ENCODE peak calls at places on chromosomes 16 and 17, in six cellular contexts. U is CD4-positive, alpha-beta memory T cell; N is endodermal cell; L is heart right ventricle; I is OCI-LY7; V is BE2C. S is an unnamed sample. For H3K9me3, the result is how much of the 10 kb centered on the place peaks cover.

GRCh38 chr17:38357488-38358123 is 6.0 kb downstream of the SOCS7 start:
- DNase-seq in U (no peak), N (no peak), V (no peak), L (no peak), I (no peak), S (no peak)

GRCh38 chr16:57607676-57608461 is 20.6 kb upstream of the ADGRG1 start:
- DNase-seq in N (peak), I (no peak), U (no peak), V (no peak), L (no peak), S (peak)

GRCh38 chr17:38454528-38454927 is 26.3 kb downstream of the ARHGAP23 start:
- DNase-seq in V (peak), U (no peak), L (peak), N (no peak), I (no peak), S (peak)

GRCh38 chr16:56988161-56988947 is 1.0 kb upstream of the NLRC5 start:
- DNase-seq in V (no peak), I (no peak), N (no peak), U (no peak), L (no peak), S (no peak)

GRCh38 chr17:732788-733720 is 658 bp downstream of the TLCD3A start:
- DNase-seq in L (no peak), U (no peak), N (peak), V (peak), I (peak), S (peak)

GRCh38 chr17:4959261-4959965 is 8.2 kb downstream of the SPAG7 start:
- DNase-seq in L (no peak), V (no peak), U (no peak), I (no peak), N (peak), S (no peak)

GRCh38 chr17:38914741-38915638 is 10.4 kb upstream of the LASP1NB start:
- DNase-seq in L (no peak), N (peak), U (no peak), V (peak), I (no peak), S (peak)

GRCh38 chr17:38916771-38917170 is 8.6 kb upstream of the LASP1NB start:
- DNase-seq in U (no peak), N (no peak), L (no peak), V (no peak), I (no peak), S (no peak)

GRCh38 chr16:74874912-74875311 is 100.3 kb upstream of the FA2H start:
- DNase-seq in I (no peak), L (peak), U (no peak), N (no peak), V (no peak), S (peak)

GRCh38 chr17:35709874-35710273 is 21.6 kb upstream of the RASL10B start:
- DNase-seq in L (no peak), V (no peak), N (no peak), U (no peak), I (no peak), S (no peak)

GRCh38 chr16:88578446-88579313 is 8.5 kb downstream of the ZC3H18 start:
- DNase-seq in L (no peak), N (no peak), I (no peak), U (no peak), V (no peak), S (no peak)

GRCh38 chr16:2088759-2089358 is 41.1 kb downstream of the TSC2 start:
- DNase-seq in N (no peak), I (no peak), U (no peak), L (no peak), V (no peak), S (no peak)

GRCh38 chr17:37766951-37767350 is 22.1 kb upstream of the HNF1B start:
- DNase-seq in L (no peak), V (no peak), U (no peak), I (no peak), N (no peak), S (no peak)

GRCh38 chr16:64153718-64154117 is 968.1 kb downstream of the CDH11 start:
- DNase-seq in U (no peak), N (no peak), I (no peak), V (no peak), L (no peak), S (no peak)

GRCh38 chr16:16150117-16150877 is 73.0 kb downstream of the ABCC6 start:
- DNase-seq in V (peak), U (no peak), I (no peak), N (peak), L (peak), S (peak)

GRCh38 chr17:50634123-50634914 is at the start of gene ABCC3:
- DNase-seq in I (no peak), U (no peak), N (no peak), V (peak), L (no peak), S (peak)

GRCh38 chr16:15672514-15673167 is 22.6 kb downstream of the NDE1 start:
- DNase-seq in L (peak), I (no peak), U (peak), V (no peak), N (no peak), S (peak)

GRCh38 chr17:17900615-17901520 is 64.1 kb upstream of the SREBF1 start:
- DNase-seq in I (no peak), U (no peak), N (peak), V (peak), L (peak), S (peak)

GRCh38 chr17:51641999-51642398 is 381.7 kb downstream of the UTP18 start:
- DNase-seq in V (no peak), L (no peak), I (no peak), U (no peak), N (no peak), S (no peak)

GRCh38 chr17:60231691-60232090 is 81.9 kb downstream of the CA4 start:
- DNase-seq in L (no peak), U (no peak), N (no peak), V (no peak), I (no peak), S (no peak)

GRCh38 chr16:57997528-57998265 is 2.8 kb downstream of the ZNF319 start:
- DNase-seq in U (no peak), N (peak), L (no peak), V (peak), I (no peak), S (no peak)

GRCh38 chr16:56354746-56355145 is 70.6 kb downstream of the AMFR start:
- DNase-seq in V (no peak), L (no peak), U (no peak), I (no peak), N (peak), S (peak)

GRCh38 chr17:59399914-59400313 is 68.5 kb downstream of the YPEL2 start:
- DNase-seq in U (no peak), V (no peak), L (no peak), N (no peak), I (no peak), S (no peak)

GRCh38 chr17:71287246-71287828 is 833.5 kb upstream of the SOX9 start:
- DNase-seq in N (peak), V (no peak), L (no peak), U (no peak), I (no peak), S (no peak)

GRCh38 chr17:76250141-76250540 is 9.8 kb upstream of the RNF157 start:
- DNase-seq in L (no peak), V (no peak), I (no peak), U (no peak), N (peak), S (no peak)

GRCh38 chr17:34382586-34383224 is 19.7 kb upstream of the CCL1 start:
- DNase-seq in I (peak), N (peak), L (no peak), U (no peak), V (no peak), S (no peak)

GRCh38 chr16:53754938-53755910 is 51.3 kb downstream of the FTO start:
- DNase-seq in U (no peak), L (no peak), N (no peak), V (no peak), I (no peak), S (peak)

GRCh38 chr16:49158029-49158642 is 123.5 kb downstream of the CBLN1 start:
- DNase-seq in I (peak), V (no peak), N (peak), L (peak), U (no peak), S (no peak)

GRCh38 chr17:27226611-27227234 is 67.2 kb upstream of the WSB1 start:
- DNase-seq in V (no peak), N (no peak), L (no peak), I (no peak), U (no peak), S (no peak)

GRCh38 chr16:23511731-23512130 is 1.4 kb upstream of the GGA2 start:
- DNase-seq in N (no peak), U (no peak), V (no peak), I (no peak), L (no peak), S (no peak)

GRCh38 chr17:199806-200603 is 18.6 kb upstream of the DOC2B start:
- DNase-seq in V (no peak), U (no peak), N (peak), I (no peak), L (peak), S (peak)

GRCh38 chr16:82331397-82331796 is 161.4 kb upstream of the MPHOSPH6 start:
- DNase-seq in L (no peak), N (no peak), U (no peak), V (no peak), I (no peak), S (no peak)

GRCh38 chr17:3039748-3040147 is 23.7 kb downstream of the OR1D5 start:
- DNase-seq in I (no peak), U (no peak), N (no peak), V (no peak), L (no peak), S (no peak)

GRCh38 chr17:38873646-38874380 is 4.0 kb downstream of the LASP1 start:
- DNase-seq in U (no peak), L (no peak), I (no peak), V (no peak), N (peak), S (no peak)

GRCh38 chr16:66923247-66923851 is 2.0 kb downstream of the RRAD start:
- DNase-seq in I (no peak), N (no peak), L (peak), V (peak), U (no peak), S (no peak)

GRCh38 chr17:81976332-81977210 is 858 bp upstream of the ASPSCR1 start:
- DNase-seq in N (peak), V (peak), I (peak), U (no peak), L (peak), S (peak)

GRCh38 chr16:71449020-71449419 is 7.2 kb upstream of the TLE7 start:
- DNase-seq in N (no peak), V (no peak), L (no peak), I (no peak), U (no peak), S (no peak)
- H3K9me3 ChIP-seq in N (half or more), V (under half), L (half or more), I (under half), U (under half), S (under half)

DNA sequence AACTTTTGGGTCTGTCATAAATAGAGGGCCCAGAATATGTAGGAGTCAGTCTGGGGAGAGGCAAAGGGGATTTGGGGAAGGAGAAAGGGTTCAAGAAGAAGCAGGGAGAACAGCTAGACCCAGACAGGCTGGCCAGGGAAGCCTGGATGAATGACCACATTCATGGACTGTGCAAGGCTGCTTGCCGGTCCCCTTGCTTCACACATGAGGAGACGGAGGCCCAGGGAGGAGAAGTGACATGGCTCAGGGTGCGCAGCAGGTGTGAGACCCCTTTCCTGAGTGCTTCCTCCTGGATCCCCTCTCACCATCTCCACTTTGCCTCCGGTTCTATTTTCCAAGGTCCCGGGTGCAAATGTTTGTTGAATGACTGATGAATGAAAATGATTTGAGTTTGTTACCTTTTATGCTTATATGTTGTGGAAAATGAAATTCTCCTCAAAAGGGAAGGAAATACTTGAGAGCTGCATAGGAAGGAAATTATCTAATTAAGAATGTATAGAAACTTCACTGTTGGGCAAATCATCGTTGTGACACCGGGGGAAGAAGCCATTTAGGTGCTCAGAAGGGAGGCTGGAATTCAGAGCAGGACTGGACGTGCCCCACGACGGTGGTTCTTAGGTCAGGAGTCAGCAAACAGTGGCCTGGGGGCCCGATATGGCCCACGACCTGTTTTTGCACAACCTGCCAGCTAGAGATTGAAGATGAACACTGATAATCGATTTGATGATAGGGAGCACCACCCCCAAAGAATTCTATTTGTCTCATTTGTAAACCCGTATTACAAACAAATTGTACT is 559 bp downstream of the ITGAM start:
- DNase-seq in I (no peak), N (no peak), L (no peak), U (no peak), V (no peak), S (no peak)
- H3K9me3 ChIP-seq in I (under half), N (under half), L (under half), U (under half), V (under half), S (under half)

GRCh38 chr16:3311496-3311895 is 6.2 kb downstream of the ZNF75A start:
- DNase-seq in L (no peak), N (no peak), V (no peak), U (no peak), I (no peak), S (no peak)
- H3K9me3 ChIP-seq in L (half or more), N (half or more), V (under half), U (under half), I (under half), S (under half)

GRCh38 chr16:80129791-80130190 is 411.0 kb upstream of the DYNLRB2 start:
- DNase-seq in N (peak), U (no peak), I (no peak), L (no peak), V (no peak), S (no peak)

GRCh38 chr16:80121522-80121909 is 419.3 kb upstream of the DYNLRB2 start:
- DNase-seq in U (no peak), N (no peak), L (no peak), V (no peak), I (no peak), S (no peak)

GRCh38 chr16:80123189-80123588 is 417.6 kb upstream of the DYNLRB2 start:
- DNase-seq in V (no peak), N (peak), I (no peak), U (no peak), L (no peak), S (no peak)

GRCh38 chr16:80122155-80122554 is 418.6 kb upstream of the DYNLRB2 start:
- DNase-seq in N (no peak), L (peak), V (no peak), I (no peak), U (no peak), S (peak)

DNA sequence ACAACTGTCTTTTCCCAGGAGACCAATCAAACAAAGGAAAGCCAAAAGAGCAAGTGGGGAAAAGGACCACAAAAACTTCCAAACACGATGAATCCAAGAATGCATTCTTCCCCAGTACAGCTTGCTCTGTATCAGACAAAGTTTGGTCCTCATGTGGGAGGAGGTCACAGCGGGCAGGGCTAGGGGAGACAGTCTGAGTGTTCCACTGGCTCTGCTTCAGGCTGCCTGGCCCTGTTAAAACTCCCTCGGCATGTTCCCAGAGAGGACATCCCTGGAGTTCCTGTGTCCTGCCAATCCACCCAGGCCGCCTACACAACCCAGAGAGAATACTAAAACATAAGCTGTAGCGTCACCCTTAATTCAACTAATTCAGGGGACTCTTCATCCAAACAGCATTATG is 415.1 kb upstream of the DYNLRB2 start:
- DNase-seq in U (no peak), L (no peak), I (no peak), N (no peak), V (no peak), S (peak)
- H3K9me3 ChIP-seq in U (under half), L (under half), I (under half), N (under half), V (under half), S (under half)

S was measured in right cardiac atrium.